ENCODE peak calls at places on chromosomes 12 and 14, in five cellular contexts. R is A549, H is skeletal muscle cell, A is body of pancreas, O is astrocyte of the spinal cord. E is an unnamed sample.

GRCh38 chr12:1594045-1594294 is 411 bp downstream of the FBXL14 start:
- DNase-seq in R (peak), O (peak), H (no peak), A (peak), E (no peak)

GRCh38 chr12:95633049-95633545 is 81.8 kb upstream of the USP44 start:
- DNase-seq in R (peak), A (peak), O (peak), H (peak), E (peak)

GRCh38 chr14:101958418-101959185 is 5.8 kb upstream of the DYNC1H1 start:
- DNase-seq in R (no peak), A (no peak), H (no peak), O (no peak), E (no peak)

GRCh38 chr14:88929656-88930436 is 105.4 kb downstream of the TTC8 start:
- DNase-seq in A (no peak), O (no peak), H (no peak), R (no peak), E (no peak)

GRCh38 chr12:102479984-102480383 is 379 bp downstream of the IGF1 start:
- DNase-seq in H (no peak), R (no peak), A (no peak), O (no peak), E (no peak)

GRCh38 chr12:41981758-41982157 is 162.9 kb downstream of the GXYLT1 start:
- DNase-seq in R (peak), H (no peak), A (no peak), O (peak), E (peak)

GRCh38 chr12:105289114-105289904 is 41.2 kb upstream of the C12orf75 start:
- DNase-seq in R (no peak), O (peak), H (no peak), A (no peak), E (peak)

GRCh38 chr14:38405851-38406630 is 150.1 kb upstream of the CLEC14A start:
- DNase-seq in O (peak), R (no peak), A (no peak), H (peak), E (no peak)

GRCh38 chr12:88361493-88361892 is 218.8 kb downstream of the KITLG start:
- DNase-seq in A (no peak), H (no peak), R (no peak), O (no peak), E (peak)

GRCh38 chr12:68113644-68114043 is 45.9 kb downstream of the IFNG start:
- DNase-seq in A (no peak), R (no peak), H (no peak), O (no peak), E (no peak)

GRCh38 chr12:105485926-105486325 is 155.4 kb downstream of the C12orf75 start:
- DNase-seq in H (no peak), R (no peak), A (no peak), O (no peak), E (no peak)

GRCh38 chr12:68823711-68824110 is 15.7 kb downstream of the MDM2 start:
- DNase-seq in R (no peak), A (no peak), O (peak), H (no peak), E (no peak)

GRCh38 chr14:53126705-53127104 is 26.4 kb downstream of the DDHD1 start:
- DNase-seq in O (no peak), R (no peak), H (no peak), A (no peak), E (no peak)

GRCh38 chr14:53128706-53129105 is 24.4 kb downstream of the DDHD1 start:
- DNase-seq in A (no peak), R (no peak), H (no peak), O (no peak), E (no peak)

GRCh38 chr14:53128303-53128702 is 24.8 kb downstream of the DDHD1 start:
- DNase-seq in H (no peak), O (no peak), A (no peak), R (no peak), E (no peak)

GRCh38 chr14:53127832-53128231 is 25.3 kb downstream of the DDHD1 start:
- DNase-seq in A (no peak), R (no peak), H (no peak), O (no peak), E (no peak)

GRCh38 chr14:53127151-53127550 is 26.0 kb downstream of the DDHD1 start:
- DNase-seq in A (no peak), R (no peak), O (no peak), H (no peak), E (no peak)
- H3K4me3 ChIP-seq in A (no peak), R (no peak), O (no peak), H (no peak), E (no peak)

GRCh38 chr14:34059037-34059924 is 108.4 kb upstream of the EGLN3 start:
- DNase-seq in O (no peak), R (no peak), A (no peak), H (no peak), E (no peak)
- H3K4me3 ChIP-seq in O (peak), R (peak), A (peak), H (peak), E (peak)

DNA sequence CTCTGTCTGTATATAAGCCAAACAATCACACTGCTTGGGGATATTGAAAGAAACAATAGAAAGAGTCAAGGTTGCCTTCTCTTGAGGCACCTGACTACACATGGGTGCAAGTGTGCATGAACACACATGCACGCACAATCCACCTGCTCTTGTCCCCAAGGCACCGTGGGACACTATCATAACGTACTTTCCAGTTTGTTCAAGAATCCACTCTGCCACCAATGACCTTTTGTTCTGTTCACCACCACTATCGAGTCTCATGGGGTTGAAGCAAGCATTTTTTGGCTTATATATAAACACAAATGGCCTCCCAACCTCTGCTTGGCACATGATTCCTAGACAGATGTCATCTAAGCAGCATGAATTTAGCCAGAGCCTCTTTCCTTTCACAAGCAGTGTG is 365.4 kb downstream of the EMP1 start:
- DNase-seq in H (no peak), R (no peak), A (no peak), O (no peak), E (no peak)
- H3K4me3 ChIP-seq in H (no peak), R (no peak), A (no peak), O (no peak), E (no peak)

DNA sequence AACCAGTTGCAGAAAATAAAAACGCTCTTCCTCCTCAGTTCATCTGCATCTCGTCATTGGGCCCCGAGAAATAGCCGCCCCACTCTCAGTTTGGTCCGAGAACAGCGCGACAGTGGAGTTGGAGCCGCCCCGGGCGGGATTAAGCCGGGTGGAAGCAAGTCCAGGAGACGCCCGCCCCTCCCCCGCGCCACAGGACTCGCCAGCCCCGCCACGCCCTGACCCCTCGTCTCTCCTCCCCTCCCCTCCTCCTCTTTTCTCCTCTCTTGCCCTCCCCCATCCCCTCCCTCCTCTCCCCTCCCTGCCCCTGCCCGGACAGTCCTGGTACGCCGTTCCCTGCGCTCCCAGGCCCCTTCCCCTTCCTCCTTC is 83.8 kb downstream of the TNFAIP2 start:
- DNase-seq in R (no peak), O (no peak), A (peak), H (no peak), E (no peak)
- H3K4me3 ChIP-seq in R (no peak), O (peak), A (no peak), H (peak), E (peak)

DNA sequence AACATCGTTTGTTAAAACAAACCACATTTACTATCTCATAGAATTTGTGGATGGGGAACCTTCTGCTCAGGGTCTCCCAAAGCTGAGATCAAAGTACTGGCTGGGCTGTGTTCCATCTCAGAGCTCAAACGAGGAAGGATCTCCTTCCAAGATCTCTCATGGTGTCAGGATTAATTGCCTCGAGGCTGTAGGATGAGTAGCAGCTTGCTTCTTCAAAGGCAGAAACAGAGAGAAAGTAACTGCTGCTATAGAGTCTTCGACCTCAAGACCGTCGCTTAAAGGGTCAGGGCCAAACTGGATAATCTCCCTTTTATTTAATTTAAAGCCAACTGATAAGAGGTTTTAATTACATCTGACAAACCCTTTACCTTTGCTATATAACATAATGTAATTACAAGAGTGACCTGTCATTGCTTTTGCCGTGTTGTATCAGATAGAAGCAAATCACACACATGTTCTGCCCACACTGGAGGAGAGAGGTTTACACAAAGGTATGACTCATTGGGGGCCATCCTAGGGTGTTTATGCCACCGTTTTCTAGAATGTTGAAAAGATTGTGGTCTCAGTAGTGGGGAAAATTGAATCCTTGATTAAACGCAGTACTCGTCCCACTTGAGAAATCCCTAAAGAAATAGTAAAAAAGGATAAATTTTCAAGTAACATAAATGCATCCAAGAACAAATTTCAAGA is 868.8 kb upstream of the TMEM132C start:
- DNase-seq in R (no peak), H (no peak), O (no peak), A (no peak), E (no peak)
- H3K4me3 ChIP-seq in R (no peak), H (no peak), O (no peak), A (no peak), E (no peak)

GRCh38 chr14:36662543-36663403 is 1.1 kb downstream of the PAX9 start:
- DNase-seq in H (no peak), R (peak), A (no peak), O (no peak), E (no peak)

GRCh38 chr14:36662258-36662542 is 540 bp downstream of the PAX9 start:
- DNase-seq in A (no peak), O (no peak), H (no peak), R (no peak), E (no peak)

GRCh38 chr14:36664322-36665193 is 2.9 kb downstream of the PAX9 start:
- DNase-seq in O (no peak), H (no peak), A (no peak), R (no peak), E (no peak)

GRCh38 chr14:36661506-36662257 is at the start of gene PAX9:
- DNase-seq in R (peak), O (peak), H (peak), A (peak), E (peak)

GRCh38 chr14:36663404-36664321 is 2.0 kb downstream of the PAX9 start:
- DNase-seq in H (no peak), R (no peak), O (no peak), A (no peak), E (no peak)
- H3K4me3 ChIP-seq in H (peak), R (no peak), O (peak), A (no peak), E (no peak)

GRCh38 chr12:122085006-122085405 is 6.5 kb downstream of the MLXIP start:
- DNase-seq in O (no peak), A (no peak), R (no peak), H (no peak), E (no peak)

GRCh38 chr12:122081108-122081696 is 2.6 kb downstream of the MLXIP start:
- DNase-seq in O (peak), R (no peak), H (no peak), A (no peak), E (no peak)

GRCh38 chr12:122081697-122082221 is 3.2 kb downstream of the MLXIP start:
- DNase-seq in R (no peak), O (peak), A (peak), H (no peak), E (no peak)

GRCh38 chr12:122080149-122081107 is 1.9 kb downstream of the MLXIP start:
- DNase-seq in O (peak), R (peak), A (peak), H (peak), E (no peak)

DNA sequence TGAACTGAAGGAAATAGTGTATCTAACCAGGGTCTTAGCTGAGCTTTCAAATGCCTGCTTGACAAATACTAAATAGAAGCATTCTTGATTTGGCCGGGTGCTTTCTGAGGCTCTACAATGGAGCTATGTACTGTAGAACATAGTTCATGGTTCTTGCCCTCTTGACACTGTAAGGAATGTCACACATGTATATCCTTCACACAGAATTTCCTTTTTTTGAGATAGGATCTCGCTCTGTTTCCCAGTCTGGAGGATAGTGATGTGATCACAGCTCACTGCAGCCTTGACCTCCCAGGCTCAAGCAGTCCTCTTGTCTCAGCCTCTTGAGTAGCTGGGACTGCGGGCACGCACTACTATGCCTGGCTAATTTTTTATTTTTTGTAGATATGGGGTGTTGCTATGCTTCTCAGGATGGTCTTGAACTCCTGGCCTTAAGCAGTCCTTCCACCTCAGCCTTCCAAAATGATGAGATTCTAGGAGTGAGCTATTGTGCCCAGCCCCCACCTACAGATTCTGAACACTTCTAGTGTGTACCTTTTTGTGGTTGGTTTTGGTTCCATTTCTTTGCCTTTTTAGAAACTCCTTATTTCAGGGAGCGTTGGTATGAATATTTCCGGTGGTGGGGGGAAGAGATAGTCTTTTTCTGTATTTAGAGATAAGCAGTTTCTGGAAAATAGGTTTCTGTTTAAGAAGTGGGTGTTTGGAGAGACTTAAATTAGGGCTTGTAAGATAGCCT is 4.2 kb downstream of the MLXIP start:
- DNase-seq in O (no peak), R (no peak), A (no peak), H (no peak), E (no peak)
- H3K4me3 ChIP-seq in O (no peak), R (no peak), A (no peak), H (no peak), E (no peak)

GRCh38 chr14:94752575-94752974 is 17.3 kb downstream of the GSC start:
- DNase-seq in H (no peak), O (no peak), A (no peak), R (no peak), E (no peak)
- H3K4me3 ChIP-seq in H (no peak), O (no peak), A (no peak), R (no peak), E (no peak)

E was measured in kidney epithelial cell.